ENCODE peak calls at places on chromosomes 2 and 18, in five cellular contexts. F is M059J, M is EL, T is hypothalamus, C is AG10803. D is an unnamed sample.

GRCh38 chr2:212021947-212022346 is 516.7 kb downstream of the ERBB4 start:
- DNase-seq in F (peak), M (peak), T (no peak), C (peak), D (peak)

GRCh38 chr18:31280502-31280901 is 37.5 kb upstream of the DSG1 start:
- DNase-seq in F (no peak), M (no peak), T (no peak), C (no peak), D (no peak)

GRCh38 chr2:62814132-62814531 is 108.6 kb downstream of the EHBP1 start:
- DNase-seq in F (peak), M (peak), T (no peak), C (peak), D (peak)

GRCh38 chr2:217399288-217399687 is 539.4 kb upstream of the TNP1 start:
- DNase-seq in F (peak), M (peak), T (no peak), C (peak), D (peak)

GRCh38 chr2:30234180-30234971 is 3.0 kb downstream of the LBH start:
- DNase-seq in F (peak), M (peak), T (no peak), C (peak), D (peak)

GRCh38 chr2:239042551-239043320 is 194.9 kb downstream of the TWIST2 start:
- DNase-seq in F (no peak), M (no peak), T (no peak), C (no peak), D (no peak)

GRCh38 chr18:7370375-7370774 is 139.5 kb downstream of the LRRC30 start:
- DNase-seq in F (no peak), M (no peak), T (peak), C (no peak), D (no peak)

GRCh38 chr2:74947703-74948102 is 10.7 kb upstream of the POLE4 start:
- DNase-seq in F (no peak), M (no peak), T (no peak), C (no peak), D (no peak)

GRCh38 chr2:177799531-177799930 is 273.0 kb downstream of the PDE11A start:
- DNase-seq in F (peak), M (peak), T (no peak), C (peak), D (peak)

GRCh38 chr18:78304199-78304826 is 675.3 kb upstream of the SALL3 start:
- DNase-seq in F (no peak), M (no peak), T (no peak), C (no peak), D (no peak)

GRCh38 chr2:141728886-141729285 is 401.9 kb downstream of the LRP1B start:
- DNase-seq in F (no peak), M (no peak), T (no peak), C (no peak), D (no peak)

GRCh38 chr18:57595347-57595746 is 8.8 kb upstream of the FECH start:
- DNase-seq in F (no peak), M (no peak), T (no peak), C (no peak), D (no peak)

GRCh38 chr2:104332733-104333132 is 521.2 kb upstream of the POU3F3 start:
- DNase-seq in F (peak), M (no peak), T (no peak), C (peak), D (peak)

GRCh38 chr2:11343626-11344341 is 652 bp downstream of the ROCK2 start:
- DNase-seq in F (peak), M (peak), T (no peak), C (no peak), D (peak)

GRCh38 chr2:3349211-3349693 is 28.4 kb downstream of the EIPR1 start:
- DNase-seq in F (no peak), M (no peak), T (peak), C (peak), D (peak)

GRCh38 chr2:172333626-172334330 is 93.6 kb upstream of the ITGA6 start:
- DNase-seq in F (no peak), M (no peak), T (no peak), C (no peak), D (no peak)

GRCh38 chr18:24397694-24398365 is at the start of gene OSBPL1A:
- DNase-seq in F (peak), M (peak), T (peak), C (peak), D (peak)

GRCh38 chr18:63299837-63300787 is 19.5 kb downstream of the BCL2 start:
- DNase-seq in F (no peak), M (no peak), T (no peak), C (peak), D (peak)

GRCh38 chr2:120830096-120830830 is 94.6 kb downstream of the GLI2 start:
- DNase-seq in F (no peak), M (no peak), T (no peak), C (no peak), D (no peak)

GRCh38 chr2:75100011-75100680 is 99.2 kb downstream of the TACR1 start:
- DNase-seq in F (peak), M (peak), T (no peak), C (peak), D (peak)